ENCODE peak calls at places on chromosomes 13 and 19, in four cellular contexts. One of them, this sample, is unnamed.

GRCh38 chr13:79767126-79767525 is 286.2 kb downstream of the NDFIP2 start:
- DNase-seq in amniotic epithelial cell: no peak
- DNase-seq in NCI-H748 treated with DMSO at 0.1 percent for 48 hours: no peak
- DNase-seq in myocyte: no peak
- DNase-seq in this sample: no peak

GRCh38 chr13:33493672-33494365 is 208.3 kb upstream of the STARD13 start:
- DNase-seq in NCI-H748 treated with DMSO at 0.1 percent for 48 hours: no peak
- DNase-seq in amniotic epithelial cell: no peak
- DNase-seq in myocyte: no peak
- DNase-seq in this sample: no peak

GRCh38 chr13:51724721-51725120 is 79.2 kb downstream of the DHRS12 start:
- DNase-seq in amniotic epithelial cell: peak; percentile 65
- DNase-seq in myocyte: no peak
- DNase-seq in NCI-H748 treated with DMSO at 0.1 percent for 48 hours: no peak
- DNase-seq in this sample: no peak

GRCh38 chr19:47433121-47433520 is 13.8 kb upstream of the MEIS3 start:
- DNase-seq in myocyte: no peak
- DNase-seq in amniotic epithelial cell: no peak
- DNase-seq in NCI-H748 treated with DMSO at 0.1 percent for 48 hours: no peak
- DNase-seq in this sample: no peak

GRCh38 chr13:30806784-30807183 is 71.4 kb downstream of the ALOX5AP start:
- DNase-seq in myocyte: peak; percentile 65
- DNase-seq in amniotic epithelial cell: peak; percentile 68
- DNase-seq in NCI-H748 treated with DMSO at 0.1 percent for 48 hours: no peak
- DNase-seq in this sample: peak; percentile 56

GRCh38 chr13:102769679-102770078 is 3.9 kb downstream of the TEX30 start:
- DNase-seq in myocyte: no peak
- DNase-seq in amniotic epithelial cell: peak; percentile 49
- DNase-seq in NCI-H748 treated with DMSO at 0.1 percent for 48 hours: no peak
- DNase-seq in this sample: peak; percentile 3

GRCh38 chr19:48969276-48970138 is 4.4 kb downstream of the FTL start:
- DNase-seq in NCI-H748 treated with DMSO at 0.1 percent for 48 hours: no peak
- DNase-seq in myocyte: no peak
- DNase-seq in amniotic epithelial cell: peak; percentile 53
- DNase-seq in this sample: no peak

GRCh38 chr13:49759503-49759902 is 33.0 kb downstream of the KPNA3 start:
- DNase-seq in amniotic epithelial cell: no peak
- DNase-seq in NCI-H748 treated with DMSO at 0.1 percent for 48 hours: no peak
- DNase-seq in myocyte: peak; percentile 13
- DNase-seq in this sample: no peak

GRCh38 chr13:99988469-99989375 is 7.1 kb downstream of the ZIC2 start:
- DNase-seq in myocyte: no peak
- DNase-seq in NCI-H748 treated with DMSO at 0.1 percent for 48 hours: no peak
- DNase-seq in amniotic epithelial cell: no peak
- DNase-seq in this sample: no peak

GRCh38 chr19:29215322-29215845 is 2.4 kb upstream of the UQCRFS1 start:
- DNase-seq in amniotic epithelial cell: no peak
- DNase-seq in myocyte: no peak
- DNase-seq in NCI-H748 treated with DMSO at 0.1 percent for 48 hours: no peak
- DNase-seq in this sample: no peak

GRCh38 chr13:95833713-95834112 is 156.8 kb downstream of the DNAJC3 start:
- DNase-seq in NCI-H748 treated with DMSO at 0.1 percent for 48 hours: no peak
- DNase-seq in amniotic epithelial cell: peak; percentile 19
- DNase-seq in myocyte: peak; percentile 14
- DNase-seq in this sample: peak; percentile 32

GRCh38 chr19:38769635-38770211 is 3.6 kb downstream of the LGALS7 start:
- DNase-seq in NCI-H748 treated with DMSO at 0.1 percent for 48 hours: no peak
- DNase-seq in amniotic epithelial cell: peak; percentile 64
- DNase-seq in myocyte: peak; percentile 51
- DNase-seq in this sample: peak; percentile 68

GRCh38 chr19:756232-756631 is 5.3 kb downstream of the MISP start:
- DNase-seq in NCI-H748 treated with DMSO at 0.1 percent for 48 hours: no peak
- DNase-seq in myocyte: peak; percentile 29
- DNase-seq in amniotic epithelial cell: peak; percentile 55
- DNase-seq in this sample: peak; percentile 73

GRCh38 chr19:48490980-48491792 is 20.4 kb downstream of the LMTK3 start:
- DNase-seq in myocyte: no peak
- DNase-seq in NCI-H748 treated with DMSO at 0.1 percent for 48 hours: peak; percentile 21
- DNase-seq in amniotic epithelial cell: no peak
- DNase-seq in this sample: no peak

GRCh38 chr13:80276371-80277289 is 64.3 kb downstream of the SPRY2 start:
- DNase-seq in NCI-H748 treated with DMSO at 0.1 percent for 48 hours: peak; percentile 97
- DNase-seq in amniotic epithelial cell: no peak
- DNase-seq in myocyte: no peak
- DNase-seq in this sample: peak; percentile 77

GRCh38 chr13:100984349-100984748 is 309.8 kb upstream of the TMTC4 start:
- DNase-seq in NCI-H748 treated with DMSO at 0.1 percent for 48 hours: no peak
- DNase-seq in amniotic epithelial cell: no peak
- DNase-seq in myocyte: no peak
- DNase-seq in this sample: peak; percentile 3

GRCh38 chr13:23811366-23812027 is 77.7 kb downstream of the MIPEP start:
- DNase-seq in myocyte: no peak
- DNase-seq in amniotic epithelial cell: peak; percentile 44
- DNase-seq in NCI-H748 treated with DMSO at 0.1 percent for 48 hours: no peak
- DNase-seq in this sample: no peak

GRCh38 chr19:47351545-47351944 is 2.4 kb downstream of the DHX34 start:
- DNase-seq in myocyte: peak; percentile 31
- DNase-seq in NCI-H748 treated with DMSO at 0.1 percent for 48 hours: no peak
- DNase-seq in amniotic epithelial cell: peak; percentile 73
- DNase-seq in this sample: no peak

This sample was measured in foreskin keratinocyte.